ENCODE peak calls at places on chromosomes 3 and 15, in ten cellular contexts. E is coronary artery, K is A549, V is IMR-90, Q is tibial artery, Z is right lobe of liver, U is NB4, I is Peyer's patch, D is body of pancreas, P is epithelial cell of proximal tubule. R is an unnamed sample.

GRCh38 chr3:4786431-4786830 is 192.8 kb upstream of the BHLHE40 start:
- DNase-seq in E (no peak), K (no peak), V (no peak), Q (no peak), Z (no peak), U (peak), I (no peak), D (no peak), P (no peak), R (no peak)

GRCh38 chr15:66594344-66594743 is 28.5 kb upstream of the LCTL start:
- DNase-seq in E (no peak), K (no peak), V (no peak), Q (no peak), Z (no peak), U (no peak), I (no peak), D (no peak), P (no peak), R (no peak)

GRCh38 chr15:63945005-63945788 is 101.1 kb downstream of the DAPK2 start:
- DNase-seq in E (no peak), K (peak), V (peak), Q (peak), Z (peak), U (peak), I (peak), D (peak), P (no peak), R (peak)

GRCh38 chr3:171393032-171393744 is 67.0 kb downstream of the TNIK start:
- DNase-seq in E (no peak), K (no peak), V (peak), Q (no peak), Z (no peak), U (no peak), I (no peak), D (peak), P (no peak), R (no peak)

GRCh38 chr15:85711590-85712192 is 83.0 kb downstream of the KLHL25 start:
- DNase-seq in E (no peak), K (no peak), V (peak), Q (no peak), Z (no peak), U (no peak), I (no peak), D (no peak), P (no peak), R (no peak)

GRCh38 chr3:173217127-173217526 is 76.1 kb upstream of the SPATA16 start:
- DNase-seq in E (no peak), K (no peak), V (peak), Q (no peak), Z (no peak), U (no peak), I (no peak), D (no peak), P (no peak), R (no peak)

GRCh38 chr3:14132689-14133088 is 7.8 kb downstream of the TMEM43 start:
- DNase-seq in E (no peak), K (no peak), V (no peak), Q (no peak), Z (no peak), U (no peak), I (no peak), D (no peak), P (no peak), R (no peak)

GRCh38 chr3:27756877-27757276 is 34.8 kb upstream of the EOMES start:
- DNase-seq in E (no peak), K (no peak), V (no peak), Q (no peak), Z (no peak), U (no peak), I (no peak), D (no peak), P (no peak), R (no peak)

GRCh38 chr3:125166581-125166980 is 46.0 kb downstream of the SLC12A8 start:
- DNase-seq in E (no peak), K (no peak), V (peak), Q (no peak), Z (no peak), U (no peak), I (no peak), D (no peak), P (no peak), R (no peak)

GRCh38 chr15:61759639-61760038 is 300.6 kb downstream of the VPS13C start:
- DNase-seq in E (no peak), K (no peak), V (no peak), Q (no peak), Z (no peak), U (no peak), I (no peak), D (no peak), P (no peak), R (no peak)

GRCh38 chr15:61753018-61753710 is 307.1 kb downstream of the VPS13C start:
- DNase-seq in E (no peak), K (no peak), V (no peak), Q (no peak), Z (no peak), U (no peak), I (no peak), D (no peak), P (no peak), R (no peak)

GRCh38 chr15:61752001-61752400 is 308.2 kb downstream of the VPS13C start:
- DNase-seq in E (no peak), K (no peak), V (no peak), Q (no peak), Z (no peak), U (no peak), I (no peak), D (no peak), P (no peak), R (no peak)

GRCh38 chr15:61750271-61751084 is 309.8 kb downstream of the VPS13C start:
- DNase-seq in E (no peak), K (no peak), V (no peak), Q (no peak), Z (no peak), U (no peak), I (no peak), D (peak), P (no peak), R (no peak)

GRCh38 chr15:61755461-61755860 is 304.8 kb downstream of the VPS13C start:
- DNase-seq in E (no peak), K (no peak), V (no peak), Q (no peak), Z (no peak), U (no peak), I (no peak), D (no peak), P (no peak), R (no peak)
- TF ChIP-seq CTCF in E (no peak), K (no peak), V (no peak), Q (no peak), Z (no peak), U (no peak), I (no peak), D (no peak), P (no peak), R (no peak)

GRCh38 chr3:190883141-190883540 is 20.6 kb upstream of the GMNC start:
- DNase-seq in E (no peak), K (no peak), V (no peak), Q (no peak), Z (no peak), U (no peak), I (no peak), D (no peak), P (no peak), R (no peak)

GRCh38 chr3:190877925-190878324 is 15.4 kb upstream of the GMNC start:
- DNase-seq in E (no peak), K (no peak), V (no peak), Q (no peak), Z (no peak), U (peak), I (no peak), D (no peak), P (no peak), R (no peak)
- TF ChIP-seq CTCF in E (no peak), K (no peak), V (no peak), Q (no peak), Z (peak), U (peak), I (no peak), D (no peak), P (peak), R (peak)

GRCh38 chr3:84108442-84108971 is 850.3 kb upstream of the CADM2 start:
- DNase-seq in E (no peak), K (peak), V (peak), Q (no peak), Z (no peak), U (no peak), I (no peak), D (no peak), P (peak), R (no peak)
- TF ChIP-seq CTCF in E (no peak), K (no peak), V (no peak), Q (no peak), Z (no peak), U (no peak), I (no peak), D (no peak), P (no peak), R (no peak)

GRCh38 chr3:127003601-127004280 is 20.8 kb downstream of the PLXNA1 start:
- DNase-seq in E (no peak), K (no peak), V (no peak), Q (no peak), Z (no peak), U (no peak), I (no peak), D (no peak), P (no peak), R (no peak)

GRCh38 chr3:127000792-127001191 is 17.9 kb downstream of the PLXNA1 start:
- DNase-seq in E (no peak), K (no peak), V (no peak), Q (no peak), Z (no peak), U (no peak), I (no peak), D (no peak), P (no peak), R (no peak)

GRCh38 chr3:127003175-127003555 is 20.2 kb downstream of the PLXNA1 start:
- DNase-seq in E (no peak), K (no peak), V (no peak), Q (no peak), Z (no peak), U (no peak), I (no peak), D (no peak), P (no peak), R (no peak)

GRCh38 chr3:127001486-127002194 is 18.7 kb downstream of the PLXNA1 start:
- DNase-seq in E (no peak), K (no peak), V (no peak), Q (no peak), Z (no peak), U (no peak), I (no peak), D (no peak), P (no peak), R (no peak)

DNA sequence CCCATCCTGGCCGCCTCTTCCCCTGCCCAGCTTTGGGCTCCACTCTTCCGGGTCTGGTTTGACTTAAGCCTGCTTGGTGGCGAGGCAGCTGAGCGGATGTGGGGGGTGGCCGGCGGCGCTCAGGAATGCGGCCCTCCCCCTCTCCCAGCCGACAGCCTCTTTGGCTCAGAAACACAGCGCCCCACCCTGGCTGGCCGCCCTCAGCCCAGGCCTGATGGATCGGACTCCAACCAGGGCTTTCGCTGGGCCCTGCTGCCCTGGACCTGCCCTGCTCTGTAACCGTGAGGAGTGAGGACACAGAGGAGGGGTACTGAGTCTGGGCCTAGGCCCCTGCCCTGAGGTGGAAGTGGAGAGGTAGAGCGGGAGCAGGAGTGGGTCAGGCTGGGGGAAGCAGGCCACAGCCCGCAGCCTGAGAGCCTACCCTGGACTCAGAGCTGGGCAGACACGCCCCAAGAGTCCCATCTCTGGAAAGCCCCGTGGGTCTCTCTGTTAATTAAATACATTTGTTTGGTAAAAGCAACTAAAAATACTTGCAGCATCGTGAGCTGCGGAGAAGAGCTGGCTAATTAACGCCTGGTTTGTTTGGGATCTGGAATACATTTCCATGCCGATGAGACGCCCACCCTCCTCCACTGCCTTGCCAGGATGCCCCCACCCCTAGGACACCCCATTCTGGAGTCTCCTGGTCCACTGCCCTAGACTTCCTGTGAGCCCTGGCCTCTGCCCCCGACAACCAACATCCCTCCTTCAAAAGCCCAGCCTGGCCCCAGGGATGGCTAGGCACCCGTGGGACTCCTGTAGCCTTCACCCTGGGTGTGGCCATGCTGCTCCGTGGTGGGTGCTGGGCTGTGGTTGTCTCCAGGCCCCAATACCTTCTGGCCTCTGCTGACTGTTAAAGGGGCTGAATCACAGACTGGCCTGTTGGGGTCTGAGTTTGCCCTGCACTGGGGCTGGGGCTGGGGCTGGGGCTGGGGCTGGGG is 19.6 kb downstream of the PLXNA1 start:
- DNase-seq in E (peak), K (no peak), V (peak), Q (peak), Z (peak), U (peak), I (peak), D (peak), P (no peak), R (no peak)
- TF ChIP-seq CTCF in E (no peak), K (no peak), V (peak), Q (peak), Z (peak), U (no peak), I (no peak), D (no peak), P (peak), R (no peak)

DNA sequence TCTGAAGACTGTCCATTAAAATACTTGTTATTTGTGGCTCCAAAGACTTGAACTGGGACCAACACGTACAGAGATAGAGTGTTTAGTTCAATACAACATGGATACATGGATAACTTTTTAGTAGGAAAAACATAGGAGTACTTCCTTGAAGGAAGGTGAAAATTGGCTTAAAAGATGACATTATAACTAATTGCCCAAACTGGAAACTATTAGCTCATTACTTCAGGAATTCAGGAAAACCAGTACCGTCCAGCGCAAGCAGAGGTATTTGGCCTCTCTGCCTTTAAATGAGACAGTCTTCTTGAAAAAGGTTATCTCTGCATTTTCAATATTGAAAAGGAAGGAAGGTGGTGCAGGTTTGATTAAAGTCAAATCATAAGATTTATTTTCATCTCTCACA is 234.5 kb downstream of the IL5RA start:
- DNase-seq in E (no peak), K (no peak), V (no peak), Q (no peak), Z (no peak), U (no peak), I (no peak), D (no peak), P (no peak), R (no peak)
- TF ChIP-seq CTCF in E (no peak), K (no peak), V (no peak), Q (no peak), Z (no peak), U (no peak), I (no peak), D (no peak), P (no peak), R (no peak)

DNA sequence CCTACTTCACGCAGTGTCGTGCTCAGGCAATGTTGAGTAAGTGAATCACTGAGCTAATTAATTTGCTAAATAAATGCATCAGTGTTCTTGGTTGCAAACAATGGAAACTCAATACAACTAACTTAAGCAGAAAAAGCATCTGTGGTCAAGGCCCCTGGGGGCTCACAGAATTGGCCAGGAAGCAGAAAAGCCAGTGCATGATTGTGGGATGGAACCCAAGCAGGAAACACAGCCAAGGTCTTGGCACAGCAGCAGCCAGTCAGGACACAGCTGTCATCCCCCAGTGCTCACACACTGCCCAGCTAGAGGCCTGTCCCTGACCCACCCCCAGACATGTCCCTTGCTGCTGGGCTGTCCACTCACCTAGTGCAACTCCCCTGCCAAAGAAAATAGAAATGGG is 85.9 kb downstream of the AQP9 start:
- DNase-seq in E (no peak), K (no peak), V (no peak), Q (no peak), Z (no peak), U (peak), I (no peak), D (no peak), P (no peak), R (no peak)
- TF ChIP-seq CTCF in E (no peak), K (no peak), V (no peak), Q (no peak), Z (no peak), U (no peak), I (no peak), D (no peak), P (no peak), R (no peak)

GRCh38 chr3:113276581-113277080 is 65.3 kb downstream of the BOC start:
- DNase-seq in E (no peak), K (no peak), V (peak), Q (no peak), Z (no peak), U (no peak), I (no peak), D (no peak), P (no peak), R (no peak)

GRCh38 chr3:113278599-113278955 is 67.2 kb downstream of the BOC start:
- DNase-seq in E (no peak), K (no peak), V (no peak), Q (no peak), Z (no peak), U (no peak), I (no peak), D (no peak), P (no peak), R (no peak)

GRCh38 chr3:113277414-113277813 is 66.1 kb downstream of the BOC start:
- DNase-seq in E (no peak), K (no peak), V (no peak), Q (no peak), Z (no peak), U (no peak), I (no peak), D (no peak), P (no peak), R (no peak)

GRCh38 chr3:113279686-113280085 is 68.3 kb downstream of the BOC start:
- DNase-seq in E (no peak), K (no peak), V (no peak), Q (no peak), Z (no peak), U (no peak), I (no peak), D (no peak), P (no peak), R (no peak)

GRCh38 chr3:113277886-113278598 is 66.7 kb downstream of the BOC start:
- DNase-seq in E (no peak), K (no peak), V (no peak), Q (no peak), Z (no peak), U (no peak), I (no peak), D (no peak), P (no peak), R (no peak)
- TF ChIP-seq CTCF in E (no peak), K (no peak), V (no peak), Q (no peak), Z (no peak), U (no peak), I (no peak), D (no peak), P (peak), R (no peak)

GRCh38 chr3:112699436-112699978 is 58.6 kb upstream of the CCDC80 start:
- DNase-seq in E (no peak), K (no peak), V (peak), Q (no peak), Z (no peak), U (no peak), I (no peak), D (no peak), P (peak), R (no peak)
- TF ChIP-seq CTCF in E (no peak), K (no peak), V (peak), Q (no peak), Z (no peak), U (no peak), I (no peak), D (no peak), P (peak), R (no peak)

GRCh38 chr3:179837374-179837773 is 184.5 kb downstream of the USP13 start:
- DNase-seq in E (no peak), K (no peak), V (peak), Q (no peak), Z (no peak), U (peak), I (no peak), D (no peak), P (no peak), R (no peak)
- TF ChIP-seq CTCF in E (no peak), K (no peak), V (peak), Q (no peak), Z (no peak), U (no peak), I (no peak), D (no peak), P (peak), R (no peak)

DNA sequence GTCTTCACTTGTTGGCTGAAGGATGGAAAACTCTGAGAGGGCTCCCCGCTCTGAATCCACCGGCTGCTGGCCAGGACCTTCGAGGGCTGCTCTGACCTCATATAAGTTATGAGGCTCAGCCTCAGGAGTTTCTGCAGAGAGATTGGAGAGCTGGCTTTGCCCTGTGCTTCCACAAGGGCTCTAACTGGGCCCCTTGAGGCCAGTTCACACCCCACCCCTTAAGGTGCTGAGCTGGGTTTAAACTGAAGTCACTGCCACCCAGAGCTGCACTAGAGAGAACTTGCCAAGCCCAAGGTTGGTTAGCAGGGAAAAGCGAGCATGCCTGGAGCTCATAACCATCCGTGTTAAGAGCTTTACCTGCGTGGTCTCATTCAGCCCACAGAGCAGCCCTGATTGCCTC is 2.8 kb upstream of the CCDC33 start:
- DNase-seq in E (no peak), K (no peak), V (no peak), Q (no peak), Z (no peak), U (no peak), I (no peak), D (no peak), P (no peak), R (no peak)
- TF ChIP-seq CTCF in E (no peak), K (no peak), V (no peak), Q (no peak), Z (no peak), U (no peak), I (no peak), D (no peak), P (no peak), R (no peak)